ENCODE peak calls at places on chromosomes 16 and 17, in five cellular contexts. C is activated CD8-positive, alpha-beta memory T cell treated with anti-CD3 and anti-CD28 coated beads for 24 hours; E is NCI-H1092; B is fibroblast of gingiva; F is amniotic epithelial cell. X is an unnamed sample.

GRCh38 chr17:37488009-37488604 is 1.6 kb upstream of the DUSP14 start:
- DNase-seq in C (no peak), F (peak; percentile 92), E (peak; percentile 11), B (peak; percentile 97), X (peak; percentile 37)

GRCh38 chr17:45320931-45321461 is 4.2 kb upstream of the MAP3K14 start:
- DNase-seq in B (peak; percentile 87), E (no peak), C (no peak), F (peak; percentile 92), X (no peak)

GRCh38 chr16:52051773-52052172 is 495.2 kb downstream of the TOX3 start:
- DNase-seq in B (no peak), C (no peak), F (no peak), E (no peak), X (peak; percentile 82)

GRCh38 chr17:69874220-69874670 is 200.8 kb upstream of the KCNJ16 start:
- DNase-seq in B (peak; percentile 45), F (peak; percentile 53), E (no peak), C (no peak), X (no peak)

GRCh38 chr16:23124315-23124714 is 24.9 kb downstream of the USP31 start:
- DNase-seq in E (no peak), C (no peak), B (peak; percentile 75), F (peak; percentile 73), X (no peak)

GRCh38 chr17:50683434-50684287 is 24.1 kb downstream of the ANKRD40 start:
- DNase-seq in C (no peak), F (no peak), B (no peak), E (no peak), X (no peak)

GRCh38 chr16:68265078-68265925 is 976 bp downstream of the SLC7A6 start:
- DNase-seq in B (peak; percentile 77), F (peak; percentile 79), E (no peak), C (peak; percentile 74), X (no peak)

GRCh38 chr17:72927146-72927545 is 165.3 kb downstream of the SLC39A11 start:
- DNase-seq in E (no peak), C (no peak), F (no peak), B (peak; percentile 11), X (no peak)

GRCh38 chr17:81737947-81738800 is 26.1 kb downstream of the SLC25A10 start:
- DNase-seq in E (no peak), C (no peak), F (no peak), B (no peak), X (no peak)

GRCh38 chr17:81923302-81924260 is 4.0 kb downstream of the MAFG start:
- DNase-seq in C (no peak), E (no peak), F (peak; percentile 86), B (peak; percentile 85), X (no peak)

GRCh38 chr16:81445926-81446317 is 1.3 kb downstream of the CMIP start:
- DNase-seq in C (no peak), B (no peak), E (no peak), F (no peak), X (no peak)

GRCh38 chr17:68777243-68777855 is 176.2 kb upstream of the FAM20A start:
- DNase-seq in E (peak; percentile 10), F (peak; percentile 81), B (peak; percentile 95), C (no peak), X (peak; percentile 90)

GRCh38 chr17:77420804-77421634 is 280.2 kb downstream of the SEC14L1 start:
- DNase-seq in C (peak; percentile 76), F (peak; percentile 89), B (peak; percentile 89), E (peak; percentile 92), X (no peak)

GRCh38 chr17:58630883-58631522 is 60.8 kb downstream of the TEX14 start:
- DNase-seq in B (no peak), C (peak; percentile 67), F (no peak), E (peak; percentile 65), X (no peak)

GRCh38 chr17:58189436-58190146 is 2.9 kb upstream of the EPX start:
- DNase-seq in F (peak; percentile 69), B (peak; percentile 76), E (no peak), C (no peak), X (no peak)

GRCh38 chr17:38943607-38944006 is 18.2 kb downstream of the LASP1NB start:
- DNase-seq in E (no peak), F (peak; percentile 33), B (no peak), C (no peak), X (no peak)

GRCh38 chr16:18792836-18793433 is 2.8 kb upstream of the RPS15A start:
- DNase-seq in B (no peak), F (no peak), E (no peak), C (no peak), X (no peak)

GRCh38 chr16:1258906-1259759 is 3.3 kb downstream of the TPSD1 start:
- DNase-seq in F (no peak), E (no peak), B (no peak), C (no peak), X (no peak)

GRCh38 chr16:21608647-21609328 is 9.4 kb downstream of the METTL9 start:
- DNase-seq in F (peak; percentile 92), C (no peak), B (peak; percentile 68), E (no peak), X (no peak)

GRCh38 chr17:83194761-83195329 is 115.4 kb downstream of the METRNL start:
- DNase-seq in F (peak; percentile 48), B (peak; percentile 64), E (no peak), C (no peak), X (no peak)

GRCh38 chr17:79835953-79836951 is 3.0 kb downstream of the CBX4 start:
- DNase-seq in B (peak; percentile 56), F (no peak), C (no peak), E (no peak), X (no peak)

GRCh38 chr17:16977932-16978331 is 6.0 kb upstream of the TNFRSF13B start:
- DNase-seq in E (no peak), F (peak; percentile 42), B (no peak), C (no peak), X (no peak)

GRCh38 chr17:75315541-75316243 is 26.5 kb upstream of the SLC25A19 start:
- DNase-seq in C (no peak), B (peak; percentile 20), E (no peak), F (peak; percentile 48), X (no peak)

GRCh38 chr17:58786586-58787295 is 31.1 kb downstream of the PPM1E start:
- DNase-seq in E (no peak), C (no peak), B (peak; percentile 49), F (peak; percentile 87), X (peak; percentile 5)

GRCh38 chr16:3454093-3454492 is 10.6 kb downstream of the NAA60 start:
- DNase-seq in C (peak; percentile 37), E (no peak), F (no peak), B (no peak), X (no peak)

GRCh38 chr17:48453447-48453846 is 23.4 kb upstream of the SKAP1 start:
- DNase-seq in F (no peak), E (no peak), C (no peak), B (no peak), X (no peak)

GRCh38 chr16:3520398-3520797 is 19.6 kb downstream of the CLUAP1 start:
- DNase-seq in F (peak; percentile 80), C (no peak), B (no peak), E (no peak), X (no peak)

GRCh38 chr17:82014432-82014831 is 8.2 kb downstream of the CENPX start:
- DNase-seq in C (no peak), F (no peak), E (no peak), B (no peak), X (no peak)

GRCh38 chr16:85123891-85124635 is 11.8 kb upstream of the CIBAR2 start:
- DNase-seq in C (no peak), F (no peak), B (peak; percentile 91), E (no peak), X (peak; percentile 50)

GRCh38 chr17:59870482-59870881 is 22.3 kb downstream of the TUBD1 start:
- DNase-seq in F (no peak), B (no peak), E (no peak), C (no peak), X (no peak)

X was measured in globus pallidus.